ENCODE peak calls at places on chromosomes 5 and 9, in five cellular contexts. N is right atrium auricular region, K is T-helper 9 cell, L is NCI-H1694 treated with DMSO at 0.1 percent for 48 hours, F is cardiac fibroblast. Q is an unnamed sample.

GRCh38 chr5:132456553-132457361 is 33.8 kb downstream of the IRF1 start:
- DNase-seq in K (peak; percentile 58), F (peak; percentile 52), L (no peak), N (peak; percentile 81), Q (peak; percentile 82)

GRCh38 chr9:6355728-6356127 is 27.6 kb downstream of the TPD52L3 start:
- DNase-seq in K (no peak), F (peak; percentile 58), N (no peak), L (no peak), Q (peak; percentile 47)

GRCh38 chr9:112489039-112489546 is 2.5 kb downstream of the KIAA1958 start:
- DNase-seq in F (no peak), K (no peak), L (no peak), N (no peak), Q (no peak)

GRCh38 chr9:116103976-116104820 is 49.4 kb upstream of the PAPPA start:
- DNase-seq in K (no peak), L (no peak), N (no peak), F (no peak), Q (no peak)

GRCh38 chr5:6675784-6676499 is 37.3 kb upstream of the TENT4A start:
- DNase-seq in N (no peak), K (no peak), F (no peak), L (no peak), Q (no peak)

GRCh38 chr5:51187953-51188591 is 195.2 kb upstream of the ISL1 start:
- DNase-seq in N (no peak), L (no peak), K (no peak), F (no peak), Q (no peak)

GRCh38 chr5:158080112-158080511 is 221.2 kb upstream of the CLINT1 start:
- DNase-seq in F (no peak), N (no peak), K (no peak), L (no peak), Q (no peak)

GRCh38 chr5:36041537-36041845 is 25.2 kb downstream of the UGT3A2 start:
- DNase-seq in L (no peak), N (no peak), K (no peak), F (no peak), Q (no peak)

GRCh38 chr9:70133253-70134208 is 89.9 kb downstream of the MAMDC2 start:
- DNase-seq in F (no peak), K (no peak), N (no peak), L (no peak), Q (no peak)

GRCh38 chr5:134524826-134525686 is at the start of gene JADE2:
- DNase-seq in K (peak; percentile 71), N (no peak), F (peak; percentile 84), L (peak; percentile 50), Q (peak; percentile 77)

GRCh38 chr5:73701566-73701965 is 75.6 kb downstream of the ARHGEF28 start:
- DNase-seq in L (no peak), N (no peak), F (peak; percentile 25), K (no peak), Q (peak; percentile 35)

GRCh38 chr5:32541241-32541640 is 44.1 kb upstream of the SUB1 start:
- DNase-seq in N (no peak), L (no peak), K (no peak), F (peak; percentile 31), Q (no peak)

GRCh38 chr5:132664696-132665209 is 6.8 kb downstream of the IL13 start:
- DNase-seq in K (no peak), N (no peak), F (no peak), L (no peak), Q (no peak)

GRCh38 chr9:75086443-75087278 is 1.3 kb downstream of the NMRK1 start:
- DNase-seq in L (no peak), K (no peak), F (no peak), N (no peak), Q (peak; percentile 39)

GRCh38 chr5:16471387-16471786 is 5.8 kb upstream of the ZNF622 start:
- DNase-seq in K (no peak), F (no peak), L (no peak), N (no peak), Q (no peak)

GRCh38 chr5:23717486-23717885 is 210.1 kb downstream of the PRDM9 start:
- DNase-seq in L (no peak), F (no peak), K (no peak), N (no peak), Q (no peak)

GRCh38 chr5:133291524-133291923 is 239.7 kb downstream of the HSPA4 start:
- DNase-seq in L (no peak), F (no peak), K (no peak), N (no peak), Q (no peak)

GRCh38 chr5:114473541-114473940 is 111.7 kb downstream of the KCNN2 start:
- DNase-seq in L (no peak), N (no peak), K (no peak), F (no peak), Q (no peak)

GRCh38 chr5:129078247-129078646 is 16.3 kb upstream of the ISOC1 start:
- DNase-seq in K (no peak), F (no peak), N (no peak), L (no peak), Q (no peak)

GRCh38 chr5:92309336-92309991 is 926.3 kb upstream of the ARRDC3 start:
- DNase-seq in L (peak; percentile 32), N (no peak), K (no peak), F (peak; percentile 65), Q (peak; percentile 51)

GRCh38 chr5:109191153-109191558 is 218.6 kb downstream of the PJA2 start:
- DNase-seq in N (no peak), L (no peak), K (no peak), F (peak; percentile 71), Q (peak; percentile 55)

GRCh38 chr5:141872496-141873356 is 5.5 kb downstream of the PCDH1 start:
- DNase-seq in K (no peak), L (no peak), N (no peak), F (peak; percentile 25), Q (no peak)

GRCh38 chr9:121835581-121836381 is 184.3 kb downstream of the DAB2IP start:
- DNase-seq in K (no peak), F (no peak), N (no peak), L (no peak), Q (no peak)